ENCODE peak calls at places on chromosomes 5 and 9, in nine cellular contexts. V, L, T, O, B, Q, E, X and M are unnamed samples.

GRCh38 chr9:38026021-38026809 is 42.8 kb downstream of the SHB start:
- DNase-seq in V (peak; percentile 92), L (peak; percentile 61), T (no peak), O (no peak), B (no peak), Q (no peak), E (peak; percentile 98), X (no peak), M (no peak)

GRCh38 chr5:168712280-168712924 is 133.2 kb upstream of the PANK3 start:
- DNase-seq in V (peak; percentile 77), L (peak; percentile 27), T (no peak), O (no peak), B (no peak), Q (peak; percentile 94), E (peak; percentile 97), X (no peak), M (no peak)

GRCh38 chr5:62606878-62607277 is 28.3 kb downstream of the LRRC70 start:
- DNase-seq in V (no peak), L (no peak), T (no peak), O (no peak), B (no peak), Q (no peak), E (peak; percentile 57), X (no peak), M (no peak)

GRCh38 chr5:159581502-159582249 is 251.4 kb upstream of the IL12B start:
- DNase-seq in V (peak; percentile 71), L (no peak), T (no peak), O (no peak), B (no peak), Q (peak; percentile 95), E (peak; percentile 45), X (no peak), M (no peak)

GRCh38 chr5:152113401-152113800 is 188.8 kb upstream of the GLRA1 start:
- DNase-seq in V (no peak), L (no peak), T (no peak), O (peak; percentile 63), B (no peak), Q (no peak), E (no peak), X (no peak), M (no peak)

GRCh38 chr9:92176068-92176799 is 61.0 kb upstream of the SPTLC1 start:
- DNase-seq in V (no peak), L (no peak), T (no peak), O (no peak), B (no peak), Q (no peak), E (no peak), X (no peak), M (no peak)

GRCh38 chr9:127311239-127311741 is 46.7 kb downstream of the GARNL3 start:
- DNase-seq in V (peak; percentile 71), L (peak; percentile 35), T (peak; percentile 26), O (peak; percentile 13), B (no peak), Q (no peak), E (peak; percentile 36), X (peak; percentile 65), M (no peak)

GRCh38 chr5:75113354-75113753 is 61.0 kb upstream of the GCNT4 start:
- DNase-seq in V (no peak), L (no peak), T (no peak), O (no peak), B (no peak), Q (no peak), E (no peak), X (no peak), M (no peak)

GRCh38 chr9:105242557-105242956 is 1.9 kb upstream of the SLC44A1 start:
- DNase-seq in V (peak; percentile 44), L (no peak), T (no peak), O (no peak), B (no peak), Q (no peak), E (no peak), X (no peak), M (no peak)

GRCh38 chr5:68408345-68408871 is 192.9 kb downstream of the PIK3R1 start:
- DNase-seq in V (no peak), L (no peak), T (no peak), O (no peak), B (no peak), Q (no peak), E (no peak), X (no peak), M (no peak)

GRCh38 chr5:86861514-86861913 is 243.8 kb downstream of the COX7C start:
- DNase-seq in V (no peak), L (no peak), T (no peak), O (no peak), B (no peak), Q (no peak), E (no peak), X (no peak), M (no peak)

GRCh38 chr9:127567119-127567897 is 44.8 kb upstream of the STXBP1 start:
- DNase-seq in V (no peak), L (peak; percentile 77), T (no peak), O (no peak), B (peak; percentile 89), Q (no peak), E (peak; percentile 44), X (peak; percentile 76), M (peak; percentile 88)

DNA sequence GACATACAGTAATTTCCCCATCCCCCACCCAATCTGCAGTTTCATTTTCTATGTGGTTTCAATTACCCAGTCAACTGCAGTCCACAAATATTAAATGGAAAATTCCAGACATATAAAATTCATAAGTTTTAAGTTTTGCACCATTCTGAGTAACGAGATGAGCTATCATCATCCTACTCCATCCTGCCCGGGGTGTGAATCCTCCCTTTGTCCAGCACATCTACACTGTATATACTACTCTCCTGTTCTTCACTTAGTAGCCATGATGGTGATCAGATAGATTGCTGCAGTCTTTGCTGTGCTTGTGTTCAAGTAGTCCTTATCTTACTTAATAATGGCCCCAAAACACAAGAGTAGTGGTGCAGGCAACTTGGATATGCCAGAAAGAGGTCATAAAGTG is 11.3 kb downstream of the OXCT1 start:
- DNase-seq in V (no peak), L (no peak), T (no peak), O (no peak), B (no peak), Q (no peak), E (no peak), X (no peak), M (no peak)
- H3K36me3 ChIP-seq in V (no peaks in the 10 kb centered on the region), L (peaks cover 30% of the 10 kb centered on the region), T (peaks cover 50% of the 10 kb centered on the region), O (peaks cover 19% of the 10 kb centered on the region), B (peaks cover 22% of the 10 kb centered on the region), Q (peaks cover 16% of the 10 kb centered on the region), E (peaks cover 1% of the 10 kb centered on the region), X (peaks cover 3% of the 10 kb centered on the region), M (no peaks in the 10 kb centered on the region)

DNA sequence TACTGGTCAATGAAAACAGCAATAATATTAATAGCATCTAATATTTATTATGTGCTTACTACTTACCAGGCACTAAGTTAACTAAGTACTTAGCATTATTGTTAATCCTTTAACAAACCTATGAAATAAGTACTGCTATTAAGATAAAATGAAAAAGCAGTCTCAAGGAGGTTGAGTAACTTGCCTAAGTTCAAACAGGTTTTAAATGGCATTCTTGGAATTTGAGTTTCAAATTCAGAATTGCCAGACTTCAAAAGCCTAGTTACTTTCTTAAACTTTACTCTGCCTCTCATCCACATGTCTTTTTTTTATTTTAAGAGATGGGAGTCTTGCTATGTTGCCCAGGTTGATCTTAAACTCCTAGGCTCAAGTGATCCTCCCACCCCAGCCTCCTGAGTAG is 16.0 kb downstream of the LEAP2 start:
- DNase-seq in V (no peak), L (no peak), T (no peak), O (no peak), B (no peak), Q (no peak), E (no peak), X (no peak), M (no peak)
- H3K36me3 ChIP-seq in V (peaks cover 10% of the 10 kb centered on the region), L (peaks cover 75% of the 10 kb centered on the region), T (peaks cover 64% of the 10 kb centered on the region), O (peaks cover 58% of the 10 kb centered on the region), B (peaks cover 99% of the 10 kb centered on the region), Q (peaks cover 41% of the 10 kb centered on the region), E (peaks cover 41% of the 10 kb centered on the region), X (peaks cover 77% of the 10 kb centered on the region), M (peaks cover 3% of the 10 kb centered on the region)

GRCh38 chr5:132825165-132825823 is 5.2 kb downstream of the SHROOM1 start:
- DNase-seq in V (no peak), L (no peak), T (no peak), O (no peak), B (no peak), Q (no peak), E (no peak), X (no peak), M (no peak)

GRCh38 chr5:132824426-132824825 is 6.0 kb downstream of the SHROOM1 start:
- DNase-seq in V (no peak), L (no peak), T (no peak), O (no peak), B (no peak), Q (no peak), E (no peak), X (no peak), M (no peak)

GRCh38 chr5:132822650-132823480 is 7.6 kb downstream of the SHROOM1 start:
- DNase-seq in V (peak; percentile 33), L (no peak), T (no peak), O (no peak), B (no peak), Q (no peak), E (no peak), X (no peak), M (no peak)

GRCh38 chr5:132821791-132822190 is 8.7 kb downstream of the SHROOM1 start:
- DNase-seq in V (peak; percentile 48), L (no peak), T (no peak), O (no peak), B (no peak), Q (no peak), E (peak; percentile 87), X (no peak), M (no peak)

DNA sequence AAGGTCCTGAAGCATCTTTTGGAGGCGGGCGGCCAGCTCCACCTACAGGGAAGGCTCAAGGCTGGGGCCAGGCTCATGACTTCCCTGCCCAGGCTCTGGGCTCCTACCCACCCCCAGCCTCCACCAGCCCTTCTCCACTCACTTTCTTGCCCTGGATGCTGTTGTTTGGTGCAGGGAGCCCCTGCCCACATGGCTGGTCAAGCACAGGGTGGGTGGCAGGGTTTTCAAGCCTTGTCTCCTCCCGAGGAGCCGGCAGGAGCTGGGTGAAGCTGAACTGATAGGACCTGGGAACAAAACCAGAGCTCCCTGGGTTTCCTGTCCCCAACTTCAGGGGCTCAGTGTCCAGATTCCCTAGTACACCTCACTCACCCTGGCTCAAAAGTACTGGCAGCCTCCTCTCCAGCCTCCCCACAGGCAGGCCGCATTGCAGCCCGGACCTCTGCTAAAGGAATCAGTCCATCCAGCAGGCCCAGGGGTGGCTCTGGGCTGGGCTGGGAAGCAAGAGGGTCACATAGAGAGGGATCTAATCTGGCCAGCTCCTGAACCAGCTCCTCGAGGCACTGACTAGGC is 6.9 kb downstream of the SHROOM1 start:
- DNase-seq in V (no peak), L (no peak), T (no peak), O (no peak), B (no peak), Q (no peak), E (no peak), X (no peak), M (no peak)
- H3K36me3 ChIP-seq in V (no peaks in the 10 kb centered on the region), L (peaks cover 5% of the 10 kb centered on the region), T (no peaks in the 10 kb centered on the region), O (no peaks in the 10 kb centered on the region), B (no peaks in the 10 kb centered on the region), Q (no peaks in the 10 kb centered on the region), E (peaks cover 6% of the 10 kb centered on the region), X (no peaks in the 10 kb centered on the region), M (no peaks in the 10 kb centered on the region)

DNA sequence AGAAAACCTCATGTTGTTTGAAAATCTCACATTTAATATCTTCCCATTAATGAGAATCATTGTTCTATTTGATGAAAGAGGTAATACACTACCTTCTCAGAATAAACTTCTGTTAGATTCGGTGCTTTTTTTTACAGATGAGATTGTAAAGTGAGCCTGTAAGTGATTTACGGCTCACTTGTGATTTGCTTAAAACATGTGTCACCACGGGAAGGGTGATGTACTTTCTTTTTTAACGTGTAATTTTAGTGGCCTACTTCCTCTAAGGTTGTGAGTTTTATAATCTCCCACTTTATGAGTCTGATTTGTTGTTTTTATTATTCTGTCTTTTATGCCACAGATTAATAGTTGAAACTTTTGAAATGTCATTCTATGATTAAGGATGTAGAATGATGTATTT is 15.9 kb downstream of the ANXA1 start:
- DNase-seq in V (no peak), L (no peak), T (no peak), O (no peak), B (no peak), Q (no peak), E (no peak), X (no peak), M (no peak)
- H3K36me3 ChIP-seq in V (peaks cover 25% of the 10 kb centered on the region), L (peaks cover 40% of the 10 kb centered on the region), T (peaks cover 54% of the 10 kb centered on the region), O (peaks cover 66% of the 10 kb centered on the region), B (peaks cover 84% of the 10 kb centered on the region), Q (peaks cover 54% of the 10 kb centered on the region), E (peaks cover 29% of the 10 kb centered on the region), X (peaks cover 7% of the 10 kb centered on the region), M (no peaks in the 10 kb centered on the region)